ENCODE peak calls at places on chromosomes 4 and X, in nine cellular contexts. J is A549, Z is body of pancreas, U is breast epithelium, M is tibial nerve, T is prostate gland, N is stomach, D is suprapubic skin, F is gastrocnemius medialis. B is an unnamed sample. For H3K4me1, the result is how much of the 10 kb centered on the place peaks cover.

GRCh38 chr4:172147702-172148101 is 334.5 kb downstream of the GALNTL6 start:
- DNase-seq in J (no peak), Z (no peak), U (no peak), M (no peak), T (no peak), N (no peak), D (no peak), F (no peak), B (no peak)

GRCh38 chrX:123860506-123860840 is 620 bp downstream of the XIAP start:
- DNase-seq in J (peak), Z (no peak), U (no peak), M (peak), T (peak), N (peak), D (no peak), F (no peak), B (no peak)

GRCh38 chr4:111400736-111401135 is 744.5 kb upstream of the FAM241A start:
- DNase-seq in J (no peak), Z (no peak), U (no peak), M (peak), T (no peak), N (no peak), D (no peak), F (peak), B (no peak)

GRCh38 chrX:3461824-3462508 is 115.5 kb upstream of the MXRA5 start:
- DNase-seq in J (no peak), Z (no peak), U (no peak), M (no peak), T (no peak), N (no peak), D (no peak), F (no peak), B (no peak)

GRCh38 chrX:130401415-130402210 is at the start of gene RBMX2:
- DNase-seq in J (peak), Z (peak), U (peak), M (peak), T (peak), N (peak), D (peak), F (peak), B (peak)

GRCh38 chrX:129600981-129601424 is 53.8 kb downstream of the APLN start:
- DNase-seq in J (peak), Z (no peak), U (no peak), M (no peak), T (peak), N (no peak), D (no peak), F (no peak), B (no peak)

GRCh38 chrX:152896450-152896849 is 1.4 kb upstream of the ZNF185 start:
- DNase-seq in J (peak), Z (no peak), U (no peak), M (no peak), T (no peak), N (no peak), D (no peak), F (no peak), B (no peak)

GRCh38 chrX:38654302-38654701 is 93.0 kb downstream of the TSPAN7 start:
- DNase-seq in J (peak), Z (peak), U (no peak), M (peak), T (no peak), N (no peak), D (no peak), F (no peak), B (no peak)

GRCh38 chr4:53854991-53855885 is 209.2 kb downstream of the CHIC2 start:
- DNase-seq in J (no peak), Z (no peak), U (no peak), M (no peak), T (no peak), N (no peak), D (no peak), F (no peak), B (no peak)

GRCh38 chr4:120452006-120452405 is 385.4 kb upstream of the MAD2L1 start:
- DNase-seq in J (no peak), Z (no peak), U (no peak), M (no peak), T (no peak), N (no peak), D (no peak), F (no peak), B (no peak)

GRCh38 chr4:20638825-20639224 is 61.4 kb upstream of the PACRGL start:
- DNase-seq in J (no peak), Z (no peak), U (no peak), M (no peak), T (no peak), N (no peak), D (no peak), F (no peak), B (no peak)

GRCh38 chrX:23908219-23909003 is 605 bp downstream of the CXorf58 start:
- DNase-seq in J (no peak), Z (peak), U (no peak), M (no peak), T (no peak), N (no peak), D (no peak), F (no peak), B (no peak)

GRCh38 chr4:109332926-109333464 is 30.5 kb upstream of the COL25A1 start:
- DNase-seq in J (no peak), Z (no peak), U (no peak), M (no peak), T (no peak), N (no peak), D (no peak), F (no peak), B (no peak)

GRCh38 chrX:39653656-39654055 is 444.1 kb downstream of the BCOR start:
- DNase-seq in J (no peak), Z (no peak), U (no peak), M (no peak), T (no peak), N (no peak), D (no peak), F (no peak), B (no peak)

GRCh38 chrX:74119016-74119910 is 184.7 kb upstream of the ZCCHC13 start:
- DNase-seq in J (peak), Z (no peak), U (no peak), M (no peak), T (no peak), N (no peak), D (no peak), F (no peak), B (no peak)

GRCh38 chr4:88225216-88226107 is 58.9 kb downstream of the PPM1K start:
- DNase-seq in J (no peak), Z (no peak), U (no peak), M (no peak), T (no peak), N (no peak), D (no peak), F (no peak), B (no peak)

GRCh38 chrX:149950681-149951080 is 12.4 kb upstream of the EOLA2 start:
- DNase-seq in J (peak), Z (peak), U (no peak), M (peak), T (peak), N (no peak), D (no peak), F (no peak), B (no peak)

GRCh38 chrX:20205927-20206708 is 60.6 kb downstream of the RPS6KA3 start:
- DNase-seq in J (no peak), Z (no peak), U (no peak), M (no peak), T (no peak), N (no peak), D (no peak), F (peak), B (no peak)

GRCh38 chrX:51461053-51462050 is 35.0 kb downstream of the NUDT11 start:
- DNase-seq in J (peak), Z (peak), U (no peak), M (peak), T (no peak), N (no peak), D (no peak), F (no peak), B (no peak)

GRCh38 chr4:175540732-175541131 is 271.3 kb downstream of the GPM6A start:
- DNase-seq in J (no peak), Z (no peak), U (no peak), M (no peak), T (no peak), N (no peak), D (no peak), F (no peak), B (no peak)

GRCh38 chr4:76584235-76585152 is 149.5 kb downstream of the SHROOM3 start:
- DNase-seq in J (no peak), Z (no peak), U (no peak), M (no peak), T (no peak), N (no peak), D (no peak), F (no peak), B (peak)

GRCh38 chr4:84041426-84041825 is 457.7 kb downstream of the NKX6-1 start:
- DNase-seq in J (no peak), Z (no peak), U (no peak), M (no peak), T (no peak), N (no peak), D (no peak), F (no peak), B (no peak)

GRCh38 chrX:100404851-100405250 is 5.2 kb downstream of the PCDH19 start:
- DNase-seq in J (no peak), Z (no peak), U (no peak), M (no peak), T (no peak), N (no peak), D (no peak), F (no peak), B (no peak)

GRCh38 chrX:136146614-136147319 is 566 bp upstream of the FHL1 start:
- DNase-seq in J (peak), Z (no peak), U (no peak), M (no peak), T (no peak), N (no peak), D (no peak), F (no peak), B (peak)

GRCh38 chrX:34638116-34638515 is 19.0 kb downstream of the TMEM47 start:
- DNase-seq in J (peak), Z (peak), U (no peak), M (peak), T (peak), N (no peak), D (no peak), F (no peak), B (no peak)

GRCh38 chrX:1491851-1492349 is 39.2 kb upstream of the ASMTL start:
- DNase-seq in J (no peak), Z (no peak), U (no peak), M (no peak), T (no peak), N (no peak), D (no peak), F (no peak), B (no peak)

GRCh38 chr4:112881842-112882241 is 167.6 kb upstream of the ANK2 start:
- DNase-seq in J (no peak), Z (no peak), U (no peak), M (no peak), T (no peak), N (no peak), D (no peak), F (no peak), B (peak)

GRCh38 chr4:19455850-19456602 is 795.7 kb upstream of the SLIT2 start:
- DNase-seq in J (no peak), Z (no peak), U (no peak), M (no peak), T (no peak), N (no peak), D (no peak), F (no peak), B (no peak)

GRCh38 chrX:130485870-130486269 is 84.1 kb downstream of the RBMX2 start:
- DNase-seq in J (no peak), Z (peak), U (no peak), M (no peak), T (no peak), N (no peak), D (no peak), F (no peak), B (no peak)

GRCh38 chrX:17039826-17040225 is 93.4 kb downstream of the REPS2 start:
- DNase-seq in J (no peak), Z (no peak), U (no peak), M (no peak), T (no peak), N (no peak), D (no peak), F (no peak), B (no peak)

GRCh38 chrX:80810365-80810978 is 795 bp upstream of the BRWD3 start:
- DNase-seq in J (peak), Z (no peak), U (no peak), M (no peak), T (no peak), N (no peak), D (no peak), F (no peak), B (no peak)

GRCh38 chrX:38045697-38046096 is 39.3 kb downstream of the SYTL5 start:
- DNase-seq in J (no peak), Z (peak), U (no peak), M (no peak), T (peak), N (peak), D (no peak), F (no peak), B (peak)

GRCh38 chrX:47605024-47605423 is 14.6 kb downstream of the SYN1 start:
- DNase-seq in J (no peak), Z (no peak), U (no peak), M (no peak), T (no peak), N (no peak), D (no peak), F (no peak), B (no peak)

DNA sequence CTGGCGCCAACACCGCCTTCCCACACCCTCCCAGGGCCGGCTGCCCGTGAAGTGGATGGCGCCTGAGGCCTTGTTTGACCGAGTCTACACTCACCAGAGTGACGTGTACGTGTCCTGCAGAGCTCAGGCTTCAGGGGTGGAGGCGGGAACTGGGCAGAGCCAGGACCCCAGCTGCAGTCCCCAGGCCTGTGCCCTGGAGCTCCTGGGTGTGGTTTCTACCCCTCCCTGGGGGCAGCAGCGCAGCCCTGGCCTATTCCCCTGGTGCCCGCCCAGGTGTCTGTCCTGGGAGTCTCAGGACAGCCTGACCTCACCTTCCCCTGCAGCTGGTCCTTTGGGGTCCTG is 13.1 kb downstream of the FGFR3 start:
- DNase-seq in J (no peak), Z (no peak), U (no peak), M (no peak), T (no peak), N (no peak), D (no peak), F (no peak), B (no peak)
- TF ChIP-seq POLR2A in J (no peak), Z (no peak), U (no peak), M (no peak), T (no peak), N (no peak), D (no peak), F (no peak), B (no peak)

DNA sequence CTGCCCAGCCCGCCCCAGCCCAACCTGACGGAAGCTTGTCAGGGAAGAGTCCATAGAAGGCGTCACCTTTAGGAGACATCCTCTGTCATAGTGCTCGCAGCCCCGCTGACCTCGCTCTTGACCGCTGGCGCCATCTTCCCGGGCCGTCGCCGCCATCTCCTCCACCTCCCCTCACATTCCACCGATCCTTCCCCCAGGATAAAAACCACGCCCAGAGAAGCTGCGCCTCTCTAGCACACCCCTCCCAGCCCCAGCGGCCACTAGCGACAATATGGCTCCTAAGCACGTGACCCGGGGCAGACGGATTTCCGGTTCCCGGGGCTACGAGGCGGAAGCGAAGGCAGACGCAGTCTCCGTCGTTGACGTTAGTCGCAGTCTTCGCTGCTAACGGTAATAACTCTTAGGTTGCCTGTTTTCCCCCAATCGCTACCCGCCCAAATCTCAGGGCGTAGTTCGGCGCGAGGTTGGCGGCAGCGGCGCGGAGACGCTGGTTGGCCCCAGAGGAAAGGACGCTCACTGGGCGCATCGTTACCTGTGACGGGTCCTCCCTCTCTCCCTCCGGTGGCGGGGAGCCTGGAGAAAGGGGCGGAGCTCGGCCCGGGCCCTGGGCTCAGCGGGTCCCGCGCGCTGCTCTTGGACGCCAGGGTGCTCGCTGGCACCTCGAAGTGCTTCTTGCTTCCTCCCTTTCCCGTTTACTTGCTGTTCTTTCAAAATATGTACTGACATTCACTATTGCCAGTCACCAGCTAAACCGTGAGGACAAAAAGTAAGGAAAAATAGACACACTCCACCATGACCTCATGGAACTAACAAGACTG is at the start of the genes RCHY1 and THAP6:
- DNase-seq in J (peak), Z (peak), U (peak), M (peak), T (peak), N (peak), D (peak), F (peak), B (peak)
- H3K4me1 ChIP-seq in J (under half), Z (under half), U (under half), M (under half), T (under half), N (under half), D (half or more), F (half or more), B (under half)

DNA sequence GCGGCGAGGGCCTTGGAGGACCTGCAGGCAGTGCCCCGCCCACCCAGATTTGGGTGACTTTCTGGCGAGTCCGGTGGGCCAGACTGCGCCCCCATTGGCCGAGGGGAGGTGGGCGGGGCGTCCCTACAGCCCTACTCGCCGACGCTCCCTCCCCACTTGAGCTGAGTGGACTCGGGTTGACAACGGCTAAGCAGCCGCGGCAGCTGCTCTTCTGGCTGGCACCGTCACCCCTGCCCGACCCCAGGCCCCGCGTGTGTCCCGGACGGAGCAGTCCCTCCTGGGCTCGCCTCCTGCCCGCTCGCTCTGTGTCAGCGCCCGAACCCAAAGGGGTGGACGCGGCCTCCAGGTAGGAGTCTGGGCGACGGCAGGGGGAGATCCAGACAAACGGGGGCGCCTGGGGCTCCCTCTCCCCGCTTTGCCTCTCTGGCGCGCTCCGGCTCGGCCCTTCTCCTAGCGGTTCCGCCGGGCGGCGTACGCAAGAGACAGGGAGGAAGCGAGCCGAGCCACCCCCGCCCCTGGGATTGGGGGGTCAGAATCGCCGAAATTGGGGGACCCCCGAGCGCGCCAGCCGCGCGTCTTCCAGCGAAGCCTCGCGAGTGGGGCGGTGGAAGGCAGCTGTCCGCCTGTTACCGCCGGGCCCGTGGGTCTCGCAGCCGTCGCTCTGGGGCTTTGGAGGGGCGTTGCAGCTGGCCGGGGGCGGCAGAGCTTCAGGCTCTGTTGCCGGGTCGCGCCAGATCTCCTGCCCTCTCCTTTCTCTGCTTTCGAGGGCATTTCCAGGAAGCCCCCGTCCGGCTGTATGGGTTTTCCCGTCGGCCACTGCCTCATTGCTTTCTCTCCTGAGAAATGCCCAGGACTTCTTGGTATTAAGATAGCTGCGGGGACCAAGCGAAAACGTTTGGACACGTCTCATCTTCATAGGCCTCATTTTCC is 46.3 kb downstream of the STARD8 start:
- DNase-seq in J (no peak), Z (peak), U (peak), M (peak), T (peak), N (peak), D (peak), F (peak), B (peak)
- TF ChIP-seq POLR2A in J (no peak), Z (peak), U (no peak), M (peak), T (peak), N (no peak), D (no peak), F (peak), B (peak)

GRCh38 chr4:8274066-8274652 is 4.6 kb downstream of the HTRA3 start:
- DNase-seq in J (no peak), Z (no peak), U (no peak), M (no peak), T (no peak), N (no peak), D (no peak), F (no peak), B (no peak)
- H3K4me1 ChIP-seq in J (under half), Z (under half), U (under half), M (under half), T (under half), N (half or more), D (half or more), F (under half), B (under half)

GRCh38 chr4:1856071-1856919 is at the start of gene LETM1:
- DNase-seq in J (peak), Z (peak), U (peak), M (peak), T (peak), N (peak), D (peak), F (peak), B (peak)
- TF ChIP-seq POLR2A in J (peak), Z (peak), U (peak), M (peak), T (peak), N (no peak), D (no peak), F (peak), B (peak)

GRCh38 chr4:173211838-173212237 is 43.2 kb downstream of the GALNT7 start:
- DNase-seq in J (peak), Z (no peak), U (no peak), M (no peak), T (peak), N (no peak), D (no peak), F (no peak), B (no peak)

GRCh38 chr4:173214231-173214630 is 45.6 kb downstream of the GALNT7 start:
- DNase-seq in J (no peak), Z (no peak), U (no peak), M (no peak), T (no peak), N (no peak), D (no peak), F (no peak), B (no peak)

GRCh38 chr4:173214661-173215060 is 46.0 kb downstream of the GALNT7 start:
- DNase-seq in J (no peak), Z (peak), U (peak), M (no peak), T (peak), N (peak), D (no peak), F (no peak), B (no peak)

GRCh38 chr4:173212379-173212778 is 43.8 kb downstream of the GALNT7 start:
- DNase-seq in J (no peak), Z (no peak), U (no peak), M (no peak), T (no peak), N (no peak), D (no peak), F (no peak), B (no peak)

GRCh38 chr4:173213296-173213695 is 44.7 kb downstream of the GALNT7 start:
- DNase-seq in J (no peak), Z (no peak), U (no peak), M (no peak), T (peak), N (no peak), D (no peak), F (no peak), B (no peak)
- H3K4me1 ChIP-seq in J (half or more), Z (under half), U (under half), M (under half), T (under half), N (under half), D (under half), F (under half), B (under half)